ENCODE peak calls at places on chromosomes 7 and 10, in five cellular contexts. B is K562, J is HepG2, Z is SK-N-SH, C is GM12878. G is an unnamed sample.

GRCh38 chr10:29879862-29880261 is 179.5 kb downstream of the JCAD start:
- DNase-seq in J (no peak), Z (no peak), B (no peak), C (no peak), G (no peak)

GRCh38 chr7:33711231-33712019 is 193.9 kb upstream of the BMPER start:
- DNase-seq in Z (no peak), B (no peak), J (no peak), C (no peak), G (no peak)

GRCh38 chr7:101088858-101089529 is 3.7 kb downstream of the TRIM56 start:
- DNase-seq in B (no peak), J (no peak), Z (no peak), C (no peak), G (no peak)

GRCh38 chr10:89553064-89553734 is 17.8 kb upstream of the SLC16A12 start:
- DNase-seq in J (peak), Z (no peak), C (no peak), B (no peak), G (no peak)

GRCh38 chr7:33950047-33950714 is 44.8 kb downstream of the BMPER start:
- DNase-seq in B (no peak), C (no peak), J (no peak), Z (no peak), G (no peak)

GRCh38 chr10:67119648-67120047 is 193.8 kb downstream of the LRRTM3 start:
- DNase-seq in C (no peak), B (no peak), Z (no peak), J (no peak), G (no peak)

GRCh38 chr7:157397751-157398691 is 61.2 kb downstream of the DNAJB6 start:
- DNase-seq in Z (peak), J (peak), C (no peak), B (peak), G (peak)

GRCh38 chr7:129610709-129611245 is 743 bp upstream of the NRF1 start:
- DNase-seq in J (no peak), Z (peak), C (no peak), B (no peak), G (no peak)

GRCh38 chr7:42338231-42339222 is 101.5 kb upstream of the GLI3 start:
- DNase-seq in Z (no peak), J (no peak), B (no peak), C (no peak), G (no peak)

GRCh38 chr10:57338823-57339558 is 928.7 kb downstream of the IPMK start:
- DNase-seq in B (peak), Z (peak), C (peak), J (peak), G (peak)

GRCh38 chr10:97291357-97292096 is 910 bp downstream of the ARHGAP19 start:
- DNase-seq in J (no peak), C (no peak), B (no peak), Z (peak), G (no peak)

GRCh38 chr7:34042406-34042805 is 137.1 kb downstream of the BMPER start:
- DNase-seq in B (no peak), C (no peak), J (no peak), Z (no peak), G (no peak)

GRCh38 chr10:61760943-61761824 is 98.5 kb downstream of the CABCOCO1 start:
- DNase-seq in B (no peak), Z (no peak), C (no peak), J (no peak), G (no peak)

GRCh38 chr7:151781161-151781845 is 95.6 kb downstream of the PRKAG2 start:
- DNase-seq in J (no peak), Z (no peak), C (no peak), B (no peak), G (no peak)

GRCh38 chr10:50431118-50431517 is 179.8 kb upstream of the ASAH2 start:
- DNase-seq in Z (no peak), B (no peak), J (no peak), C (no peak), G (no peak)

GRCh38 chr10:119286983-119287612 is 79.7 kb downstream of the GRK5 start:
- DNase-seq in J (no peak), Z (no peak), C (no peak), B (no peak), G (no peak)

GRCh38 chr10:94680544-94680943 is 3.0 kb upstream of the CYP2C18 start:
- DNase-seq in J (peak), Z (no peak), B (no peak), C (no peak), G (no peak)

GRCh38 chr7:138829335-138829734 is 31.3 kb upstream of the ATP6V0A4 start:
- DNase-seq in Z (no peak), C (no peak), J (peak), B (no peak), G (no peak)

DNA sequence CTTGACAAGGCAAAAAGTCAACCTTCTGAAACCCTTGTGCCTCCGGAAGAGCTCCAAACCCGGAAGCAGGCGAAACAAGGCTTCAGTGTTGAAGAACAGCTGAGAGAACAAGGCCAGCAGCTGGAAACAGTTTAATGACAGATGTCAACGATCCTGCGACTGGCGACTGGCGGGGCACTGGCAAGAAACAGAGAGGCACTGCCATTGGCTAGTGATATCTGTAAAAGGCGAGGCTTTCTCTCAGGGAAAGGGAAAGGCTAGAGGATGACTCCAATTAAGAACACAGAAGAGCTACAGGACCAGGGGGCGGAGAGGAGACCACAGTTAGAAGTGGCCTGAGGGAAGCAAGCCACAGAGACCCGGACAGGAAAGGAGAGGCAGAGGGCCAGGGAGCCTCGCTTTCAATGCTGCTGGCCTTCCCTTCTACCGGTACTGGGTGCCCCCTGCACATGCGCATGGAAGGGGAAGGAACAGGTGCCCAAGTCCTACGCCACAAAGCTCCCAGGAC is 19.4 kb downstream of the ITGB1 start:
- DNase-seq in Z (peak), B (peak), J (peak), C (no peak), G (no peak)
- TF ChIP-seq FOXM1 in Z (no peak), B (no peak), J (no peak), C (no peak), G (no peak)

DNA sequence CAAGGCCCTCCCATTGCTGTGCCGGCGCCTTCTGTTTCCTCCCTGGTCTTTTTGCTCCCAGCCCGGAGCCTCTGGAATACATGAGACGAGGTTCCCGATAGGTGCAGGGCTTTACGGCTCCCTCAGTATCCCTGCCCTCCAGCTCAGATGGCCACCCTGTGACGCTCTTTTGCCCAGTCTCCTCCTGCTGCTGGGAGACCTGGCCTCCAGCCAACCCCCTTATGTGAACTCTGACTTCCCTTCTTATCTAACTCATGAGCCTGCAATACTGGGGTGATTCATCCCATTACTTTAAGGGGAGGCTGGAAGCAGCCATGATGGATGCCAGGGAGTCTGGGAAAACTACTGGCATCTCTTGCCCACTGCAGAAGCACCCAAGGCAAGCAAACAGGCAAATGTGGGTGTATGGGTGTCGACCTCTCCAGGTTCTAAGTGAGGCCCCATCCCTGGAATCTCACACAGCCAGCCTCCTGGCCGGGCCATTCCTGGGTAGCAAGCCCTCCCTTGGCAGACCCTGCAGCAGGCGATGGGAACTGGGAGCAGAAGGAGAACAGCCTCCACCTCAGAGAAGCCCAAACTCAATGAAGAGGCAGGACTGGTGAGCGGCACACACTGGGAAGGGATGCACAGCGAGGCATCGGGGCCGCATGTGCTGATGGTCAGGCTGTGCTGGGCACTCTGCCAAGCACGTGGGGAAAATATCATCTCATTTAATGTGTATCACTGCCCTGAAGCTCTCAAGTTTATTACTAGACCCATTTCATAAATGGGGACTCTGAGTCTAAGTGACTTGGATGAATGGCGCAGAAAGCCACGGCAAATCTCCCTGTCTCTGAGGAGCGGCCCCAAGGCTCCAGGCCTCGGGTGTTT is 97.5 kb downstream of the FAM53B start:
- DNase-seq in B (peak), Z (peak), C (no peak), J (peak), G (no peak)
- TF ChIP-seq FOXM1 in B (no peak), Z (no peak), C (no peak), J (no peak), G (no peak)

GRCh38 chr10:33193867-33194521 is 140.5 kb downstream of the NRP1 start:
- DNase-seq in Z (no peak), J (peak), B (no peak), C (no peak), G (no peak)

GRCh38 chr10:33198610-33199009 is 135.9 kb downstream of the NRP1 start:
- DNase-seq in C (no peak), J (peak), B (no peak), Z (no peak), G (no peak)

GRCh38 chr10:33196377-33196706 is 138.1 kb downstream of the NRP1 start:
- DNase-seq in Z (no peak), J (no peak), B (no peak), C (no peak), G (no peak)

GRCh38 chr10:33195608-33196376 is 138.7 kb downstream of the NRP1 start:
- DNase-seq in B (no peak), Z (no peak), J (peak), C (no peak), G (no peak)

DNA sequence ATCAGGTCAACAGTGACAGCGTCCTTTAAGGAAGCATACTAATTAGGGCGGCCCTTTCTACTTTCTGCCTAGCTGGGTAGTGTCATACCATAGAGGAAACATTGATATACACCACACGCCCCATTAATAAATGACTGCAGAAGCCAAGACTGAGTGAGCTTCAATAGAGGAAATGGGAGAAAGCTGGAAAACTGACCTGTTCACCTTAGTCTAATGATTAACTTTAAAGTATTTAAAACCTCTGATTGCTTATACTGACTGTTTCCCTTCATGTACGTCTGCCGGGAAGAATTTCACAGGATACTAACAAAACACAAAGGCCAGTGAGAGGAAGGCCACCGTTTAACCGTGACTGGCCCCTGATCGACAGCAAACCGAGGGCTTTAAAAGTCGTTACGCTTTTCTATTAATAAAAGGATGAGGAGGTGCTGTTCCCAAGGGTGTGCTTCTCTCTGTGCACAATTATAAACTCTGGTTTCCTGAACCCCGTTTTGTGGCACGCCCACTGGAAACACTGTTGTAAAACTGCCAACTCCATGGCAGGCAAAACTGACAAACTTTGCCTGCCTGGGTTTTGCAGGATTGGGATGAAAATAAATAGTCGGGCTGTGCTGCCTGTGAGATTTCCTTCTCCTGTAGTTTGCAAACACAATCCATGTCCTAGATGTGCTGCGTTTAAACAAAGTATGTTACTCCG is 137.6 kb downstream of the NRP1 start:
- DNase-seq in B (no peak), Z (no peak), J (peak), C (no peak), G (no peak)
- TF ChIP-seq FOXM1 in B (no peak), Z (no peak), J (no peak), C (no peak), G (no peak)

DNA sequence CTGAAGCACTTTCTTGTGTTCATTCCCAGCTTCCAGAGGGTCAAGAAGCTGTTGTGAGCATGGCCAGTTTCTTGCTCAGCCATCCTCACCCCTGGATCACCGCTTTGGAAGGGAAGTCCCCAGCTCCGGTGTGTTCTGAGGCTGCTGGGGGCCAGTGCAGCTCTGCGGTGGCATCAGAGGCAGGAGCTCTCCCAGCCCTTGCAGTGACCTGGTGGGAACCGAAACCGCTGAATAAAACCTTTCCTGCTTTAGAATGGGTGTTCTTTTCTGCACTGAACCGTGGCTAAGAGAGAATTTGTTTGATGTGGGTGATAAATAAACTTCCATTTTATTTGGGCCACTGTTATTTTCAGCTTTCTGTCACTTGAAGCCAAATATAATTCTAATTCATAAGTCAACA is 450.9 kb upstream of the VSTM2A start:
- DNase-seq in B (no peak), C (no peak), J (no peak), Z (no peak), G (no peak)
- TF ChIP-seq FOXM1 in B (no peak), C (no peak), J (no peak), Z (no peak), G (no peak)

GRCh38 chr7:118862733-118863132 is 638.2 kb downstream of the ANKRD7 start:
- DNase-seq in C (no peak), J (no peak), B (no peak), Z (peak), G (no peak)
- TF ChIP-seq FOXM1 in C (no peak), J (no peak), B (no peak), Z (no peak), G (no peak)